ENCODE peak calls at places on chromosome X, in nine cellular contexts. L is ACHN; W is colonic mucosa; M is ovary; R is T-helper 1 cell; N is astrocyte of the spinal cord; X is activated T-helper 9 cell treated with anti-CD3 and anti-CD28 coated beads, Interleukin-2, amount 50 U/mL, for 16 hours; S is NCI-H460; P is cardiac muscle cell. I is an unnamed sample.

GRCh38 chrX:118216488-118216887 is 99.9 kb upstream of the KLHL13 start:
- DNase-seq in L (peak), M (no peak), S (no peak), P (no peak), R (no peak), X (no peak), N (no peak), W (peak), I (no peak)

GRCh38 chrX:10039821-10040793 is 72.9 kb downstream of the CLDN34 start:
- DNase-seq in M (no peak), X (no peak), W (no peak), L (peak), P (no peak), S (no peak), N (no peak), R (no peak), I (no peak)

GRCh38 chrX:26789751-26790150 is 573.8 kb downstream of the MAGEB5 start:
- DNase-seq in W (no peak), S (no peak), X (no peak), N (no peak), L (no peak), P (no peak), R (no peak), M (no peak), I (no peak)

GRCh38 chrX:48465336-48465933 is 4.6 kb downstream of the SLC38A5 start:
- DNase-seq in N (peak), W (no peak), X (no peak), M (no peak), P (peak), L (peak), R (no peak), S (no peak), I (no peak)

GRCh38 chrX:27439771-27440170 is 23.4 kb downstream of the PPP4R3C start:
- DNase-seq in S (no peak), X (no peak), N (no peak), L (no peak), W (no peak), M (no peak), P (no peak), R (no peak), I (no peak)

GRCh38 chrX:66221856-66222255 is 57.8 kb downstream of the HEPH start:
- DNase-seq in X (no peak), W (no peak), L (no peak), P (no peak), M (no peak), R (no peak), N (no peak), S (no peak), I (no peak)

GRCh38 chrX:49199906-49200771 is at the start of gene SYP:
- DNase-seq in P (peak), R (peak), S (peak), W (peak), M (peak), N (peak), L (peak), X (peak), I (peak)

GRCh38 chrX:118346258-118347094 is 570 bp downstream of the WDR44 start:
- DNase-seq in W (peak), S (peak), N (peak), L (peak), R (peak), M (peak), X (peak), P (no peak), I (peak)

GRCh38 chrX:48493890-48494364 is 14.9 kb upstream of the PORCN start:
- DNase-seq in N (peak), X (no peak), M (no peak), R (no peak), L (peak), P (peak), W (no peak), S (peak), I (no peak)

GRCh38 chrX:679161-679979 is 48.8 kb downstream of the SHOX start:
- DNase-seq in S (no peak), N (no peak), L (no peak), W (no peak), P (no peak), M (no peak), X (no peak), R (no peak), I (no peak)